ENCODE peak calls at places on chromosome 16, in five cellular contexts. P is stomach; F is upper lobe of right lung; W is tibial nerve; O is naive thymus-derived CD4-positive, alpha-beta T cell. Z is an unnamed sample. For H3K4me1 and H3K9me3, the result is how much of the 10 kb centered on the place peaks cover.

GRCh38 chr16:57038151-57038550 is 48.8 kb downstream of the NLRC5 start:
- DNase-seq in O (no peak), P (no peak), W (no peak), F (no peak), Z (no peak)

GRCh38 chr16:85639529-85640253 is 26.6 kb downstream of the GSE1 start:
- DNase-seq in P (peak), O (no peak), F (no peak), W (no peak), Z (no peak)

GRCh38 chr16:11687606-11688519 is 19.6 kb downstream of the SNN start:
- DNase-seq in F (no peak), W (no peak), O (no peak), P (peak), Z (no peak)

GRCh38 chr16:73434621-73435020 is 386.7 kb upstream of the ZFHX3 start:
- DNase-seq in F (no peak), P (no peak), W (no peak), O (no peak), Z (no peak)

GRCh38 chr16:51888021-51888420 is 658.9 kb downstream of the TOX3 start:
- DNase-seq in W (no peak), P (no peak), F (no peak), O (no peak), Z (no peak)

GRCh38 chr16:57372372-57373116 is at the start of gene CX3CL1:
- DNase-seq in F (peak), O (no peak), P (peak), W (no peak), Z (no peak)

GRCh38 chr16:11604783-11605563 is 18.3 kb upstream of the LITAF start:
- DNase-seq in O (no peak), W (no peak), F (peak), P (no peak), Z (no peak)

GRCh38 chr16:27784351-27785306 is 234.7 kb downstream of the KATNIP start:
- DNase-seq in P (no peak), F (no peak), O (no peak), W (no peak), Z (no peak)

GRCh38 chr16:13633381-13633861 is 286.5 kb upstream of the ERCC4 start:
- DNase-seq in O (no peak), W (no peak), F (no peak), P (no peak), Z (no peak)

GRCh38 chr16:15970743-15971434 is 21.5 kb downstream of the ABCC1 start:
- DNase-seq in W (no peak), F (no peak), O (no peak), P (no peak), Z (no peak)

GRCh38 chr16:19135201-19135838 is 21.6 kb downstream of the ITPRIPL2 start:
- DNase-seq in O (no peak), F (no peak), W (no peak), P (no peak), Z (no peak)

GRCh38 chr16:86088287-86088686 is 189.3 kb downstream of the IRF8 start:
- DNase-seq in O (no peak), F (no peak), P (no peak), W (no peak), Z (peak)

GRCh38 chr16:78748471-78748929 is 649.0 kb downstream of the WWOX start:
- DNase-seq in O (no peak), W (no peak), P (no peak), F (no peak), Z (no peak)

GRCh38 chr16:57374067-57374534 is 1.8 kb downstream of the CX3CL1 start:
- DNase-seq in O (no peak), F (no peak), P (no peak), W (no peak), Z (no peak)

GRCh38 chr16:29908719-29909220 is 8.5 kb downstream of the ASPHD1 start:
- DNase-seq in P (no peak), W (no peak), O (no peak), F (no peak), Z (no peak)

GRCh38 chr16:73447850-73448249 is 399.9 kb upstream of the ZFHX3 start:
- DNase-seq in O (no peak), W (no peak), P (no peak), F (no peak), Z (no peak)

GRCh38 chr16:10121496-10121895 is 60.7 kb downstream of the GRIN2A start:
- DNase-seq in W (no peak), O (no peak), P (no peak), F (no peak), Z (no peak)

GRCh38 chr16:80627108-80627507 is 86.3 kb downstream of the DYNLRB2 start:
- DNase-seq in P (no peak), W (no peak), O (no peak), F (no peak), Z (no peak)

GRCh38 chr16:55467898-55468297 is 11.1 kb upstream of the MMP2 start:
- DNase-seq in F (no peak), W (no peak), O (no peak), P (no peak), Z (no peak)
- H3K4me1 ChIP-seq in F (under half), W (under half), O (under half), P (under half), Z (under half)

GRCh38 chr16:69712277-69712676 is 14.1 kb downstream of the NQO1 start:
- DNase-seq in W (no peak), O (no peak), F (no peak), P (no peak), Z (no peak)
- H3K27ac ChIP-seq in W (no peak), O (no peak), F (no peak), P (no peak), Z (peak)

GRCh38 chr16:89000207-89000959 is 23.4 kb upstream of the CBFA2T3 start:
- DNase-seq in W (no peak), F (no peak), O (no peak), P (no peak), Z (no peak)
- H3K9me3 ChIP-seq in W (under half), F (under half), O (under half), P (under half), Z (under half)

GRCh38 chr16:89363621-89364393 is 126.6 kb downstream of the ANKRD11 start:
- DNase-seq in O (no peak), W (no peak), P (peak), F (peak), Z (peak)
- H3K4me1 ChIP-seq in O (half or more), W (half or more), P (half or more), F (half or more), Z (half or more)

GRCh38 chr16:81784042-81784785 is 5.1 kb downstream of the PLCG2 start:
- DNase-seq in O (no peak), P (no peak), F (no peak), W (no peak), Z (no peak)
- H3K27ac ChIP-seq in O (no peak), P (no peak), F (no peak), W (no peak), Z (no peak)

GRCh38 chr16:3443108-3444031 is at the start of the genes NAA60 and ZNF597:
- DNase-seq in W (peak), O (peak), F (peak), P (peak), Z (peak)

GRCh38 chr16:3434373-3434772 is 8.9 kb downstream of the ZNF597 start:
- DNase-seq in F (no peak), W (no peak), P (no peak), O (no peak), Z (no peak)

GRCh38 chr16:3444032-3444388 is 530 bp downstream of the NAA60 start:
- DNase-seq in F (no peak), O (no peak), P (peak), W (no peak), Z (no peak)

DNA sequence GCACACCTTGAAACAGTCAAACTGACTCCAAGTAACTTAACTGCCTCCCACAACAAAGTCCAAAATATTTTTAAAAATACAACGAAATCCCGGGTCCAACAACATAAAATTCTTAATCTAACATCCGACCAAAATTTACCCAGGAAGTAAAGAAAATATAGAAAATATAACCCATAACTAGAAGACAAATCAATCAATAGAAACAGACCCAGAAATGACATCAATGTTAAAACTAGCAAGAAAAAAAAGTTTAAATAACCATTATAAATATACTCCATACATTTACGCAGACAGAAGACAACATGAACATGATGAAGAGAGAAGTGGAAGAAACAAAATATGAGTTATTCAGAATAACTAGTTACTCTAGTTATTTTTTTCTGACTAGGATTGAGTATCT is 3.7 kb downstream of the ZNF597 start:
- DNase-seq in O (no peak), W (no peak), P (no peak), F (no peak), Z (no peak)
- H3K9me3 ChIP-seq in O (under half), W (under half), P (under half), F (under half), Z (under half)

Z was measured in RWPE2.